ENCODE peak calls at places on chromosomes 11 and 22, in ten cellular contexts. P, G, R, O, Z, B, J, V, L and K are unnamed samples.
A peak's percentile ranks its signal among the peaks of the same experiment; 100 is the strongest.

GRCh38 chr22:38317995-38318715 is 922 bp upstream of the CSNK1E start:
- DNase-seq in P (peak; percentile 34), G (peak; percentile 78), V (peak; percentile 86), O (peak; percentile 97), Z (no peak), L (peak; percentile 81), R (no peak), B (peak; percentile 74), J (peak; percentile 94), K (peak; percentile 42)

GRCh38 chr11:86182976-86183584 is 61.5 kb upstream of the EED start:
- DNase-seq in V (no peak), Z (no peak), B (no peak), P (no peak), R (peak; percentile 91), O (peak; percentile 65), L (no peak), G (no peak), J (no peak), K (no peak)

GRCh38 chr11:18384157-18384641 is 10.2 kb upstream of the LDHA start:
- DNase-seq in J (peak; percentile 94), V (peak; percentile 88), Z (peak; percentile 76), G (peak; percentile 68), O (peak; percentile 95), B (peak; percentile 64), P (peak; percentile 12), R (no peak), L (no peak), K (no peak)

GRCh38 chr22:21972293-21972779 is 10.3 kb downstream of the TOP3B start:
- DNase-seq in J (peak; percentile 31), L (no peak), Z (no peak), O (peak; percentile 27), R (peak; percentile 63), B (peak; percentile 47), P (peak; percentile 66), V (no peak), G (no peak), K (no peak)

GRCh38 chr11:119571311-119571710 is 148.3 kb upstream of the THY1 start:
- DNase-seq in O (no peak), J (no peak), P (no peak), R (no peak), V (no peak), G (no peak), B (no peak), Z (no peak), L (no peak), K (no peak)

GRCh38 chr11:122317337-122317736 is 201.3 kb upstream of the BLID start:
- DNase-seq in J (peak; percentile 36), R (no peak), B (no peak), P (no peak), L (no peak), Z (no peak), G (no peak), V (no peak), O (no peak), K (no peak)

GRCh38 chr11:64969209-64969608 is 2.7 kb downstream of the MAJIN start:
- DNase-seq in L (no peak), O (peak; percentile 36), G (no peak), P (no peak), R (no peak), B (no peak), Z (no peak), V (no peak), J (peak; percentile 29), K (no peak)

GRCh38 chr11:2903672-2904011 is 18.1 kb upstream of the CDKN1C start:
- DNase-seq in P (no peak), B (no peak), O (no peak), Z (no peak), L (no peak), J (no peak), G (no peak), R (no peak), V (no peak), K (no peak)

GRCh38 chr11:117328414-117329010 is 858 bp downstream of the CEP164 start:
- DNase-seq in O (peak; percentile 44), Z (peak; percentile 60), L (no peak), R (peak; percentile 29), J (peak; percentile 58), G (no peak), B (no peak), V (no peak), P (peak; percentile 25), K (no peak)

GRCh38 chr11:119673389-119674336 is 55.3 kb downstream of the NECTIN1 start:
- DNase-seq in R (peak; percentile 91), O (no peak), V (no peak), P (no peak), Z (peak; percentile 84), B (no peak), J (no peak), L (no peak), G (no peak), K (no peak)

GRCh38 chr22:44325718-44326548 is 13.2 kb upstream of the SHISAL1 start:
- DNase-seq in L (no peak), P (peak; percentile 38), V (no peak), G (no peak), B (no peak), Z (no peak), O (no peak), J (peak; percentile 56), R (no peak), K (no peak)
- TF ChIP-seq CTCF in L (no peak), P (peak; percentile 12), V (no peak), G (peak; percentile 13), B (no peak), Z (peak; percentile 21), O (peak; percentile 18), J (peak; percentile 55), R (no peak), K (no peak)

GRCh38 chr11:124068711-124069110 is 27.6 kb upstream of the OR10G7 start:
- DNase-seq in J (no peak), V (no peak), O (peak; percentile 18), B (no peak), L (no peak), Z (no peak), G (no peak), R (no peak), P (no peak), K (no peak)
- TF ChIP-seq CTCF in J (no peak), V (no peak), O (no peak), B (no peak), L (no peak), Z (no peak), G (no peak), R (no peak), P (no peak), K (no peak)

GRCh38 chr22:20160041-20160440 is 9.2 kb upstream of the CCDC188 start:
- DNase-seq in J (no peak), O (no peak), B (no peak), G (no peak), P (no peak), V (no peak), L (no peak), Z (no peak), R (no peak), K (no peak)
- TF ChIP-seq CTCF in J (no peak), O (no peak), B (no peak), G (no peak), P (no peak), V (no peak), L (no peak), Z (no peak), R (no peak), K (no peak)

GRCh38 chr11:126355926-126356897 is 726 bp downstream of the ST3GAL4 start:
- DNase-seq in B (peak; percentile 47), J (no peak), Z (peak; percentile 85), P (no peak), O (peak; percentile 68), L (no peak), R (peak; percentile 24), V (peak; percentile 52), G (peak; percentile 80), K (peak; percentile 50)
- TF ChIP-seq CTCF in B (no peak), J (no peak), Z (no peak), P (no peak), O (no peak), L (no peak), R (no peak), V (no peak), G (no peak), K (no peak)

DNA sequence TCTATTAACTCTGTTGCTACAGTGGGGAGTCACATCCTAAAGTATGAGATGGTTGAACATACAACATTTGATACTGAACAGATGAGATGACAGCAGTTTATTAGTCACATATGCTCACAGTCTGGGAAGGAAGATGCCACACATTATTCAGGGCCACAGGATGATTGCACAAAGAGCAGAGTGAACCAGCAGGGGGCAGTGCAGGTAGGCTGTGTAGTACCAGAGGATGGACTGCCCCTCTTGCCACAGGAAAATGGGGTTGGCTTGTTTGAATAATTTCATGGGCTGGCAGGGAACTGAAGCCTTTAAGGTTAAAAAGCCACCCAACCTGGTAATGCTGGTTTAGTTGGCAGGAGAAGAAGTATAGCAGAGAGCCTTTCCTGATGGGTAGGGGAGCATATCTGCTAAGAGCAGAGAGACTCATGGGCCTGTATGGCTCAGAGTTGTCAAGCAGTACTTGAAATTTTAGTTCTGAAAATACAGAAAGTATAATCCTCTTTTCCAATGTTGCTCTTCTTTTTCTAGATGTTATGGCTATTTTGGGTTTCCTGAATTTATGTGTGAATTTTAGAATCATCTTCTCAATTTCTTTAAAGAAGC is 180.4 kb upstream of the B3GAT1 start:
- DNase-seq in G (peak; percentile 61), V (no peak), Z (no peak), R (peak; percentile 55), B (no peak), L (peak; percentile 49), O (peak; percentile 43), J (no peak), P (peak; percentile 86), K (peak; percentile 52)
- TF ChIP-seq CTCF in G (peak; percentile 43), V (no peak), Z (no peak), R (peak; percentile 73), B (no peak), L (peak; percentile 57), O (no peak), J (peak; percentile 12), P (peak; percentile 93), K (peak; percentile 28)

GRCh38 chr22:35363571-35364086 is 17.3 kb upstream of the HMOX1 start:
- DNase-seq in J (no peak), Z (no peak), B (no peak), O (no peak), R (no peak), L (no peak), V (no peak), G (no peak), P (no peak), K (no peak)

GRCh38 chr22:35368386-35368785 is 12.5 kb upstream of the HMOX1 start:
- DNase-seq in L (no peak), R (no peak), B (no peak), P (no peak), G (no peak), Z (no peak), O (no peak), V (no peak), J (no peak), K (no peak)

GRCh38 chr22:35369996-35370395 is 10.9 kb upstream of the HMOX1 start:
- DNase-seq in P (no peak), B (no peak), O (no peak), R (no peak), J (no peak), L (no peak), Z (no peak), G (no peak), V (no peak), K (no peak)

DNA sequence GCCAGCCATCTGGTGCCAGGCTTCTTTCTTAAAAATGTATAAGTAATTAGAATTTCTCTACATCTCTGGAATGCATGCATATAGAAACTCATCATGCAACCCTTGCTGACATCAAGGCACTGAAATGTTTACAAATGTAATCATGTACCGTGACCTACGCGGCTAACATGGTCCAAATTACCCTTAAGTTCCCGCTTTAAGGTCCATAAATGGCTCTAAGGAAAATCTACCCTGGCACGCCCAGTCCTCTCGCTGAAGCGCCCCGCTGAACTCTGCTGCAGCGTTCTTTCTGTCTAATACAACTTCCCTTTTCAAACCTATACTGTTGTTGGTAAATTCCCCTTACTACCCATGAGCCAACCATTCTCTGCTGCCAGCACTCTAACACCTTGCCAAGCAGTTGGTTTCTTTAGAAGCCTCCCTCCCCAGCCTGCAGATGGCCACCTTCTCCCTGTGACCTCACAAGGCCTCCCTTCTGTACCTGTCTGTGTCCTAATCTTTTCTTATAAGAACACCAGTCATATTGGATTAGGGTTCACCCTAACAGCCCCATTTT is 13.5 kb upstream of the HMOX1 start:
- DNase-seq in B (no peak), R (peak; percentile 66), L (no peak), J (no peak), G (peak; percentile 66), Z (no peak), O (no peak), P (no peak), V (no peak), K (no peak)
- TF ChIP-seq CTCF in B (no peak), R (no peak), L (no peak), J (no peak), G (no peak), Z (no peak), O (no peak), P (no peak), V (no peak), K (no peak)